ENCODE peak calls at places on chromosomes 13 and 19, in seven cellular contexts. R, O, L, S, Z, G and F are unnamed samples.

GRCh38 chr19:42091300-42092266 is 15.6 kb downstream of the ZNF574 start:
- DNase-seq in R (no peak), O (no peak), L (no peak), S (no peak), Z (no peak), G (no peak), F (no peak)

GRCh38 chr19:48319647-48320537 is 5.5 kb upstream of the EMP3 start:
- DNase-seq in R (peak; percentile 57), O (peak; percentile 90), L (peak; percentile 82), S (peak; percentile 83), Z (peak; percentile 76), G (peak; percentile 85), F (peak; percentile 87)

GRCh38 chr19:27734496-27735220 is 1478.3 kb downstream of the UQCRFS1 start:
- DNase-seq in R (no peak), O (no peak), L (no peak), S (no peak), Z (no peak), G (no peak), F (no peak)

GRCh38 chr19:4913996-4914735 is 4.9 kb downstream of the UHRF1 start:
- DNase-seq in R (no peak), O (no peak), L (no peak), S (no peak), Z (no peak), G (no peak), F (no peak)

GRCh38 chr13:83794627-83795026 is 87.6 kb downstream of the SLITRK1 start:
- DNase-seq in R (no peak), O (no peak), L (no peak), S (no peak), Z (no peak), G (no peak), F (no peak)

GRCh38 chr13:51803018-51803417 is 945 bp downstream of the DHRS12 start:
- DNase-seq in R (no peak), O (no peak), L (no peak), S (no peak), Z (no peak), G (no peak), F (peak; percentile 38)

GRCh38 chr19:42242512-42243409 is at the start of gene GSK3A:
- DNase-seq in R (peak; percentile 100), O (peak; percentile 99), L (peak; percentile 98), S (peak; percentile 99), Z (peak; percentile 95), G (peak; percentile 99), F (peak; percentile 98)

GRCh38 chr13:26132756-26133155 is 80.9 kb upstream of the SHISA2 start:
- DNase-seq in R (no peak), O (no peak), L (no peak), S (no peak), Z (peak; percentile 3), G (no peak), F (no peak)

GRCh38 chr13:52848455-52849190 is at the start of gene PCDH8:
- DNase-seq in R (no peak), O (no peak), L (no peak), S (no peak), Z (no peak), G (no peak), F (no peak)

GRCh38 chr13:99422556-99423220 is 78.6 kb upstream of the TM9SF2 start:
- DNase-seq in R (no peak), O (no peak), L (no peak), S (no peak), Z (no peak), G (no peak), F (no peak)

GRCh38 chr19:35216833-35217707 is 11.5 kb downstream of the FAM187B start:
- DNase-seq in R (no peak), O (no peak), L (no peak), S (peak; percentile 37), Z (no peak), G (peak; percentile 49), F (peak; percentile 22)

GRCh38 chr19:53991224-53992113 is at the start of gene CACNG6:
- DNase-seq in R (no peak), O (peak; percentile 88), L (no peak), S (no peak), Z (no peak), G (no peak), F (peak; percentile 21)

GRCh38 chr13:76470991-76471390 is 415.2 kb downstream of the KCTD12 start:
- DNase-seq in R (no peak), O (no peak), L (no peak), S (no peak), Z (no peak), G (no peak), F (no peak)

GRCh38 chr19:38849746-38850230 is at the start of gene HNRNPL:
- DNase-seq in R (no peak), O (no peak), L (no peak), S (peak; percentile 99), Z (peak; percentile 99), G (no peak), F (no peak)

GRCh38 chr19:55678121-55678671 is 3.2 kb downstream of the EPN1 start:
- DNase-seq in R (peak; percentile 24), O (peak; percentile 67), L (peak; percentile 45), S (peak; percentile 38), Z (no peak), G (peak; percentile 29), F (no peak)

GRCh38 chr19:36805364-36805763 is 32.8 kb upstream of the ZNF850 start:
- DNase-seq in R (no peak), O (no peak), L (no peak), S (no peak), Z (no peak), G (no peak), F (no peak)

GRCh38 chr13:24203726-24204295 is 43.3 kb downstream of the SPATA13 start:
- DNase-seq in R (no peak), O (no peak), L (no peak), S (no peak), Z (no peak), G (no peak), F (no peak)

GRCh38 chr13:87986639-87987250 is 315.6 kb downstream of the SLITRK5 start:
- DNase-seq in R (no peak), O (no peak), L (no peak), S (no peak), Z (no peak), G (no peak), F (no peak)

GRCh38 chr13:74687452-74688180 is 553.4 kb upstream of the KLF12 start:
- DNase-seq in R (no peak), O (no peak), L (no peak), S (peak; percentile 43), Z (no peak), G (peak; percentile 41), F (no peak)

GRCh38 chr19:49256691-49257090 is 68.3 kb downstream of the SLC6A16 start:
- DNase-seq in R (no peak), O (no peak), L (no peak), S (no peak), Z (no peak), G (no peak), F (no peak)

GRCh38 chr13:48593551-48593950 is 60.2 kb upstream of the CYSLTR2 start:
- DNase-seq in R (no peak), O (no peak), L (no peak), S (no peak), Z (no peak), G (no peak), F (no peak)

GRCh38 chr19:14496849-14497346 is 971 bp upstream of the GIPC1 start:
- DNase-seq in R (no peak), O (no peak), L (no peak), S (no peak), Z (no peak), G (no peak), F (no peak)
- H3K27ac ChIP-seq in R (peak overlapping the region; percentile 98), O (peak overlapping the region; percentile 37), L (peak overlapping the region; percentile 83), S (peak overlapping the region; percentile 7), Z (peak overlapping the region; percentile 87), G (peak overlapping the region; percentile 81), F (peak overlapping the region; percentile 79)

GRCh38 chr19:959935-960502 is 24.1 kb upstream of the WDR18 start:
- DNase-seq in R (no peak), O (no peak), L (no peak), S (no peak), Z (no peak), G (no peak), F (no peak)
- H3K27ac ChIP-seq in R (no peak overlapping the region), O (no peak overlapping the region), L (no peak overlapping the region), S (no peak overlapping the region), Z (no peak overlapping the region), G (no peak overlapping the region), F (no peak overlapping the region)

GRCh38 chr13:46383383-46383782 is 3.7 kb downstream of the RUBCNL start:
- DNase-seq in R (no peak), O (no peak), L (no peak), S (no peak), Z (no peak), G (no peak), F (no peak)
- H3K27ac ChIP-seq in R (no peak overlapping the region), O (no peak overlapping the region), L (no peak overlapping the region), S (no peak overlapping the region), Z (no peak overlapping the region), G (no peak overlapping the region), F (no peak overlapping the region)

GRCh38 chr13:112213467-112214245 is 146.7 kb downstream of the SOX1 start:
- DNase-seq in R (no peak), O (no peak), L (no peak), S (no peak), Z (no peak), G (no peak), F (peak; percentile 70)
- H3K27ac ChIP-seq in R (no peak overlapping the region), O (no peak overlapping the region), L (no peak overlapping the region), S (no peak overlapping the region), Z (no peak overlapping the region), G (no peak overlapping the region), F (no peak overlapping the region)

GRCh38 chr19:10514211-10515145 is 2.8 kb downstream of the S1PR5 start:
- DNase-seq in R (no peak), O (no peak), L (no peak), S (no peak), Z (no peak), G (no peak), F (no peak)

GRCh38 chr19:10516671-10517286 is 468 bp downstream of the S1PR5 start:
- DNase-seq in R (no peak), O (no peak), L (no peak), S (no peak), Z (peak; percentile 72), G (no peak), F (peak; percentile 27)

GRCh38 chr19:10517760-10518443 is 655 bp upstream of the S1PR5 start:
- DNase-seq in R (no peak), O (no peak), L (no peak), S (peak; percentile 52), Z (peak; percentile 70), G (peak; percentile 27), F (peak; percentile 56)

GRCh38 chr19:10517361-10517759 is at the start of gene S1PR5:
- DNase-seq in R (peak; percentile 78), O (no peak), L (no peak), S (peak; percentile 44), Z (no peak), G (peak; percentile 11), F (peak; percentile 64)

GRCh38 chr19:10516064-10516385 is 1.2 kb downstream of the S1PR5 start:
- DNase-seq in R (no peak), O (no peak), L (no peak), S (no peak), Z (no peak), G (no peak), F (no peak)
- H3K27ac ChIP-seq in R (peak overlapping the region; percentile 100), O (no peak overlapping the region), L (no peak overlapping the region), S (no peak overlapping the region), Z (peak overlapping the region; percentile 91), G (peak overlapping the region; percentile 4), F (no peak overlapping the region)

GRCh38 chr19:1243768-1244692 is 2.5 kb downstream of the ATP5F1D start:
- DNase-seq in R (peak; percentile 68), O (peak; percentile 97), L (peak; percentile 87), S (peak; percentile 89), Z (peak; percentile 75), G (peak; percentile 89), F (peak; percentile 94)
- H3K27ac ChIP-seq in R (peak overlapping the region; percentile 86), O (peak overlapping the region; percentile 99), L (peak overlapping the region; percentile 100), S (peak overlapping the region; percentile 98), Z (peak overlapping the region; percentile 100), G (peak overlapping the region; percentile 100), F (peak overlapping the region; percentile 78)

GRCh38 chr13:33233547-33233946 is 52.0 kb downstream of the STARD13 start:
- DNase-seq in R (no peak), O (no peak), L (peak; percentile 67), S (peak; percentile 45), Z (no peak), G (peak; percentile 28), F (no peak)
- H3K27ac ChIP-seq in R (peak overlapping the region; percentile 10), O (no peak overlapping the region), L (peak overlapping the region; percentile 84), S (peak overlapping the region; percentile 44), Z (peak overlapping the region; percentile 19), G (no peak overlapping the region), F (peak overlapping the region; percentile 68)